ENCODE peak calls at places on chromosomes 5 and 9, in ten cellular contexts. A is A549; Z is brain microvascular endothelial cell; N is CD4-positive, alpha-beta T cell; I is fibroblast of mammary gland; D is HepG2; H is fibroblast of pulmonary artery; J is tibial nerve; O is AG04450; K is Panc1. W is an unnamed sample.
A peak's percentile ranks its signal among the peaks of the same experiment; 100 is the strongest.

GRCh38 chr9:34089311-34089710 is 37.2 kb downstream of the DCAF12 start:
- DNase-seq in D (no peak), K (no peak), O (no peak), N (no peak), A (no peak), H (no peak), Z (peak; percentile 80), I (peak; percentile 31), J (no peak), W (peak; percentile 81)

GRCh38 chr5:136128416-136128935 is 4.2 kb upstream of the SMAD5 start:
- DNase-seq in J (no peak), H (no peak), N (no peak), K (no peak), I (no peak), D (no peak), Z (no peak), A (no peak), O (no peak), W (no peak)

GRCh38 chr9:7145361-7146069 is 387.7 kb downstream of the KDM4C start:
- DNase-seq in I (no peak), K (no peak), A (no peak), D (no peak), J (no peak), N (no peak), O (peak; percentile 23), Z (no peak), H (no peak), W (no peak)

GRCh38 chr9:32389365-32389764 is 4.9 kb downstream of the ACO1 start:
- DNase-seq in O (no peak), A (no peak), D (no peak), I (no peak), N (no peak), K (no peak), H (no peak), J (no peak), Z (no peak), W (no peak)

GRCh38 chr5:181160144-181160754 is 12.9 kb downstream of the OR2V2 start:
- DNase-seq in D (no peak), J (no peak), A (peak; percentile 84), Z (peak; percentile 22), K (no peak), N (peak; percentile 90), O (no peak), I (peak; percentile 82), H (peak; percentile 33), W (peak; percentile 52)

GRCh38 chr9:118222375-118222774 is 518.2 kb downstream of the TLR4 start:
- DNase-seq in Z (no peak), I (no peak), K (no peak), H (no peak), J (no peak), N (no peak), D (no peak), O (no peak), A (peak; percentile 28), W (no peak)

GRCh38 chr9:129946596-129946995 is 96.4 kb downstream of the FNBP1 start:
- DNase-seq in Z (no peak), J (no peak), H (no peak), I (no peak), N (no peak), K (no peak), O (no peak), A (no peak), D (no peak), W (no peak)

GRCh38 chr5:141095263-141095641 is 837 bp downstream of the PCDHB2 start:
- DNase-seq in J (no peak), O (no peak), K (no peak), Z (no peak), N (no peak), A (no peak), H (no peak), D (no peak), I (no peak), W (no peak)

GRCh38 chr9:84419203-84419602 is 78.6 kb upstream of the SLC28A3 start:
- DNase-seq in Z (peak; percentile 2), K (no peak), J (no peak), O (no peak), D (no peak), N (no peak), I (no peak), A (no peak), H (peak; percentile 35), W (no peak)

GRCh38 chr9:22256381-22256780 is 190.2 kb upstream of the DMRTA1 start:
- DNase-seq in H (no peak), A (no peak), O (no peak), Z (no peak), K (no peak), D (no peak), N (no peak), I (no peak), J (no peak), W (no peak)

GRCh38 chr9:2359821-2360220 is 261.8 kb upstream of the VLDLR start:
- DNase-seq in I (no peak), Z (no peak), O (no peak), H (no peak), D (no peak), N (no peak), A (no peak), K (no peak), J (no peak), W (no peak)

GRCh38 chr9:71119746-71120145 is 1.7 kb downstream of the TRPM3 start:
- DNase-seq in K (no peak), I (no peak), O (no peak), H (no peak), D (no peak), A (no peak), J (no peak), N (no peak), Z (no peak), W (no peak)

GRCh38 chr5:124641154-124641792 is 105.2 kb downstream of the ZNF608 start:
- DNase-seq in O (no peak), N (no peak), D (no peak), Z (no peak), K (no peak), I (no peak), H (no peak), A (no peak), J (no peak), W (no peak)

GRCh38 chr9:6877671-6878161 is 119.9 kb downstream of the KDM4C start:
- DNase-seq in A (peak; percentile 57), J (no peak), N (no peak), Z (peak; percentile 86), D (peak; percentile 91), K (no peak), H (peak; percentile 71), O (peak; percentile 11), I (peak; percentile 47), W (peak; percentile 39)

GRCh38 chr9:123049589-123050222 is 16.2 kb downstream of the GPR21 start:
- DNase-seq in D (peak; percentile 24), J (no peak), N (no peak), O (no peak), A (no peak), H (peak; percentile 84), Z (no peak), I (peak; percentile 66), K (no peak), W (no peak)

GRCh38 chr5:173243808-173244305 is 8.9 kb upstream of the NKX2-5 start:
- DNase-seq in Z (no peak), N (no peak), K (no peak), I (no peak), O (no peak), H (no peak), J (no peak), A (peak; percentile 51), D (no peak), W (no peak)
- TF ChIP-seq CTCF in Z (no peak), N (no peak), K (no peak), I (no peak), O (no peak), H (no peak), J (no peak), A (no peak), D (no peak), W (no peak)

GRCh38 chr9:73180373-73180772 is 28.7 kb downstream of the ANXA1 start:
- DNase-seq in A (no peak), K (no peak), D (no peak), H (peak; percentile 53), Z (no peak), O (no peak), J (no peak), I (peak; percentile 87), N (no peak), W (peak; percentile 70)

GRCh38 chr9:73179594-73179993 is 27.9 kb downstream of the ANXA1 start:
- DNase-seq in D (no peak), H (no peak), Z (no peak), I (peak; percentile 79), N (no peak), A (peak; percentile 78), O (no peak), J (no peak), K (no peak), W (peak; percentile 54)

DNA sequence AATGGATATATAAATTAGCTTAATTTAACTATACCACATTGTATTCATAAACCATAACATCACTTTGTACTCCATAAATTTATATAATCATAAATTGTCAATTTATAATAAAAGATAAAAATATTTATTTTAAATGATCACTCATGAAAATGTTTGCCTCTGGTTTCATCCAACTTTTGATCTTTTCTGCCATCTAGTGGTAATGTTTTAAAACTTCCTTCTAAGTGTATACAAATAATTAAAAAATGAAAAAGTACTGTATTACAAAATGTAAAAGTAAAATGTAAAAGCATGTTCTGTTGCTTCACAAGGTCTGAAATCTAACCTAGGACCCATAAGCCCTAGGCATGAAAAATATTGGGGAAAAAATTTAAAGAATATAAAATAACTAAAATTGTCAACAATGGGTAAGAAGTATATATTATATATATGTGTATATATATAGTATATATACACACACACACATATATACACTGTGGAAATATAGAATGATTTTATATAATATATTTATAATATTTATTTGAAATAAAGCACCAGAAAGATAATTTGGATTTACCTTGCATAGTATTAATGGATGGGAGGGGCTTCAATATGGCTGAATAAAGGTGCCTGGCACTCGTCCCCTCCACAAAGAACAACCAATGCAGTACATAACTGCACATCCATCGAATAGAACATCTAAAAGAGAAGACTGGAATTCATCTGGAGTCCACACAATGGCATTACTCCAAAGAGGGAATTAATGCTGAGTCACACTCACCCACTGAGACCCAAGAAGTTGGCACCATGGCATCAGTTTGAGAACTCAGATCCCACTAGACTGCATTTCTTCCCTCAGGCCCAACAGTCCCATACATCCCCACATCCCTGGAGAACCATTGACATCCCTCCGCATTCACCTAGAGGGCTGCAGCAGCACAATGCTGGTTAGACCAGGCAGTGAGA is 32.5 kb downstream of the ANXA1 start:
- DNase-seq in J (no peak), Z (no peak), K (no peak), I (peak; percentile 73), N (no peak), O (peak; percentile 8), D (peak; percentile 21), A (peak; percentile 65), H (peak; percentile 77), W (no peak)
- TF ChIP-seq CTCF in J (peak; percentile 56), Z (peak; percentile 15), K (no peak), I (peak; percentile 37), N (peak; percentile 78), O (peak; percentile 44), D (peak; percentile 30), A (peak; percentile 66), H (peak; percentile 25), W (peak; percentile 32)

GRCh38 chr5:40762716-40763115 is 7.0 kb upstream of the TTC33 start:
- DNase-seq in J (no peak), N (no peak), O (no peak), A (no peak), I (peak; percentile 68), D (no peak), H (no peak), Z (no peak), K (no peak), W (no peak)
- TF ChIP-seq CTCF in J (no peak), N (no peak), O (no peak), A (no peak), I (no peak), D (no peak), H (no peak), Z (no peak), K (no peak), W (no peak)

GRCh38 chr5:138352722-138353549 is 451 bp downstream of the KDM3B start:
- DNase-seq in A (peak; percentile 60), K (no peak), N (peak; percentile 72), Z (peak; percentile 47), J (peak; percentile 28), D (peak; percentile 26), O (no peak), H (peak; percentile 58), I (peak; percentile 20), W (peak; percentile 56)
- TF ChIP-seq CTCF in A (peak; percentile 57), K (peak; percentile 11), N (peak; percentile 55), Z (peak; percentile 15), J (no peak), D (peak; percentile 56), O (no peak), H (no peak), I (no peak), W (peak; percentile 33)

W was measured in astrocyte of the spinal cord.